ENCODE peak calls at places on chromosomes 6 and 20, in nine cellular contexts. One of them, this sample, is unnamed.

GRCh38 chr6:23890543-23891227 is 235.3 kb upstream of the NRSN1 start:
- DNase-seq in naive thymus-derived CD4-positive, alpha-beta T cell: no peak
- DNase-seq in right atrium auricular region: no peak
- DNase-seq in CD4-positive, alpha-beta T cell: no peak
- DNase-seq in mucosa of descending colon: no peak
- DNase-seq in GM10248: no peak
- DNase-seq in AG09309: no peak
- DNase-seq in HS-27A: no peak
- DNase-seq in globus pallidus: no peak
- DNase-seq in this sample: no peak

GRCh38 chr6:75402296-75402695 is 91.3 kb downstream of the FILIP1 start:
- DNase-seq in naive thymus-derived CD4-positive, alpha-beta T cell: no peak
- DNase-seq in GM10248: no peak
- DNase-seq in HS-27A: no peak
- DNase-seq in CD4-positive, alpha-beta T cell: no peak
- DNase-seq in mucosa of descending colon: no peak
- DNase-seq in AG09309: no peak
- DNase-seq in globus pallidus: no peak
- DNase-seq in right atrium auricular region: no peak
- DNase-seq in this sample: no peak

GRCh38 chr20:2109425-2110210 is 8.0 kb downstream of the STK35 start:
- DNase-seq in globus pallidus: peak
- DNase-seq in mucosa of descending colon: no peak
- DNase-seq in naive thymus-derived CD4-positive, alpha-beta T cell: no peak
- DNase-seq in AG09309: no peak
- DNase-seq in CD4-positive, alpha-beta T cell: no peak
- DNase-seq in right atrium auricular region: peak
- DNase-seq in GM10248: no peak
- DNase-seq in HS-27A: no peak
- DNase-seq in this sample: no peak

GRCh38 chr6:163419413-163420314 is 5.1 kb downstream of the QKI start:
- DNase-seq in AG09309: no peak
- DNase-seq in HS-27A: no peak
- DNase-seq in naive thymus-derived CD4-positive, alpha-beta T cell: no peak
- DNase-seq in mucosa of descending colon: no peak
- DNase-seq in CD4-positive, alpha-beta T cell: no peak
- DNase-seq in GM10248: no peak
- DNase-seq in right atrium auricular region: no peak
- DNase-seq in globus pallidus: no peak
- DNase-seq in this sample: no peak

GRCh38 chr6:28585335-28585734 is 59.7 kb downstream of the GPX5 start:
- DNase-seq in HS-27A: no peak
- DNase-seq in CD4-positive, alpha-beta T cell: no peak
- DNase-seq in globus pallidus: no peak
- DNase-seq in mucosa of descending colon: no peak
- DNase-seq in right atrium auricular region: no peak
- DNase-seq in naive thymus-derived CD4-positive, alpha-beta T cell: no peak
- DNase-seq in GM10248: no peak
- DNase-seq in AG09309: no peak
- DNase-seq in this sample: no peak

GRCh38 chr6:36210886-36211595 is 14.5 kb downstream of the BRPF3 start:
- DNase-seq in AG09309: no peak
- DNase-seq in right atrium auricular region: no peak
- DNase-seq in globus pallidus: no peak
- DNase-seq in naive thymus-derived CD4-positive, alpha-beta T cell: no peak
- DNase-seq in HS-27A: no peak
- DNase-seq in mucosa of descending colon: no peak
- DNase-seq in CD4-positive, alpha-beta T cell: no peak
- DNase-seq in GM10248: no peak
- DNase-seq in this sample: no peak

GRCh38 chr20:58219342-58219700 is 9.1 kb downstream of the ANKRD60 start:
- DNase-seq in HS-27A: no peak
- DNase-seq in globus pallidus: no peak
- DNase-seq in right atrium auricular region: no peak
- DNase-seq in mucosa of descending colon: no peak
- DNase-seq in naive thymus-derived CD4-positive, alpha-beta T cell: no peak
- DNase-seq in AG09309: peak
- DNase-seq in CD4-positive, alpha-beta T cell: no peak
- DNase-seq in GM10248: no peak
- DNase-seq in this sample: no peak

GRCh38 chr6:162078667-162079066 is 648.9 kb downstream of the PRKN start:
- DNase-seq in GM10248: no peak
- DNase-seq in CD4-positive, alpha-beta T cell: no peak
- DNase-seq in globus pallidus: no peak
- DNase-seq in naive thymus-derived CD4-positive, alpha-beta T cell: no peak
- DNase-seq in HS-27A: no peak
- DNase-seq in AG09309: no peak
- DNase-seq in right atrium auricular region: no peak
- DNase-seq in mucosa of descending colon: no peak
- DNase-seq in this sample: no peak

GRCh38 chr20:16475225-16475624 is 98.0 kb downstream of the KIF16B start:
- DNase-seq in GM10248: no peak
- DNase-seq in mucosa of descending colon: no peak
- DNase-seq in globus pallidus: no peak
- DNase-seq in HS-27A: no peak
- DNase-seq in naive thymus-derived CD4-positive, alpha-beta T cell: no peak
- DNase-seq in CD4-positive, alpha-beta T cell: no peak
- DNase-seq in right atrium auricular region: no peak
- DNase-seq in AG09309: no peak
- DNase-seq in this sample: no peak

GRCh38 chr6:9487128-9487527 is 927.7 kb downstream of the TFAP2A start:
- DNase-seq in GM10248: no peak
- DNase-seq in CD4-positive, alpha-beta T cell: no peak
- DNase-seq in globus pallidus: no peak
- DNase-seq in AG09309: no peak
- DNase-seq in naive thymus-derived CD4-positive, alpha-beta T cell: no peak
- DNase-seq in mucosa of descending colon: no peak
- DNase-seq in right atrium auricular region: no peak
- DNase-seq in HS-27A: no peak
- DNase-seq in this sample: no peak

GRCh38 chr6:28124971-28125353 is 553 bp downstream of the ZSCAN16 start:
- DNase-seq in mucosa of descending colon: no peak
- DNase-seq in GM10248: no peak
- DNase-seq in CD4-positive, alpha-beta T cell: no peak
- DNase-seq in AG09309: no peak
- DNase-seq in right atrium auricular region: no peak
- DNase-seq in naive thymus-derived CD4-positive, alpha-beta T cell: peak
- DNase-seq in HS-27A: no peak
- DNase-seq in globus pallidus: no peak
- DNase-seq in this sample: no peak

GRCh38 chr6:37480118-37480736 is 19.5 kb downstream of the CCDC167 start:
- DNase-seq in HS-27A: no peak
- DNase-seq in right atrium auricular region: no peak
- DNase-seq in AG09309: no peak
- DNase-seq in mucosa of descending colon: no peak
- DNase-seq in naive thymus-derived CD4-positive, alpha-beta T cell: no peak
- DNase-seq in CD4-positive, alpha-beta T cell: no peak
- DNase-seq in GM10248: no peak
- DNase-seq in globus pallidus: no peak
- DNase-seq in this sample: no peak

GRCh38 chr20:35167787-35168186 is 4.1 kb upstream of the PROCR start:
- DNase-seq in CD4-positive, alpha-beta T cell: no peak
- DNase-seq in right atrium auricular region: no peak
- DNase-seq in HS-27A: no peak
- DNase-seq in globus pallidus: no peak
- DNase-seq in GM10248: no peak
- DNase-seq in naive thymus-derived CD4-positive, alpha-beta T cell: no peak
- DNase-seq in AG09309: no peak
- DNase-seq in mucosa of descending colon: no peak
- DNase-seq in this sample: no peak

GRCh38 chr6:6008648-6009421 is 2.1 kb upstream of the NRN1 start:
- DNase-seq in right atrium auricular region: no peak
- DNase-seq in GM10248: peak
- DNase-seq in CD4-positive, alpha-beta T cell: no peak
- DNase-seq in mucosa of descending colon: peak
- DNase-seq in AG09309: no peak
- DNase-seq in globus pallidus: no peak
- DNase-seq in naive thymus-derived CD4-positive, alpha-beta T cell: no peak
- DNase-seq in HS-27A: no peak
- DNase-seq in this sample: no peak

GRCh38 chr6:305371-306206 is 13.3 kb downstream of the DUSP22 start:
- DNase-seq in globus pallidus: no peak
- DNase-seq in CD4-positive, alpha-beta T cell: no peak
- DNase-seq in mucosa of descending colon: no peak
- DNase-seq in GM10248: peak
- DNase-seq in HS-27A: no peak
- DNase-seq in naive thymus-derived CD4-positive, alpha-beta T cell: no peak
- DNase-seq in right atrium auricular region: no peak
- DNase-seq in AG09309: no peak
- DNase-seq in this sample: no peak

GRCh38 chr6:127402890-127403617 is 56.1 kb downstream of the KIAA0408 start:
- DNase-seq in mucosa of descending colon: no peak
- DNase-seq in HS-27A: no peak
- DNase-seq in CD4-positive, alpha-beta T cell: no peak
- DNase-seq in AG09309: no peak
- DNase-seq in right atrium auricular region: no peak
- DNase-seq in naive thymus-derived CD4-positive, alpha-beta T cell: no peak
- DNase-seq in globus pallidus: no peak
- DNase-seq in GM10248: no peak
- DNase-seq in this sample: no peak

GRCh38 chr20:62052336-62052841 is 13.3 kb downstream of the TAF4 start:
- DNase-seq in HS-27A: no peak
- DNase-seq in CD4-positive, alpha-beta T cell: no peak
- DNase-seq in right atrium auricular region: no peak
- DNase-seq in naive thymus-derived CD4-positive, alpha-beta T cell: no peak
- DNase-seq in AG09309: no peak
- DNase-seq in mucosa of descending colon: no peak
- DNase-seq in globus pallidus: no peak
- DNase-seq in GM10248: no peak
- DNase-seq in this sample: no peak

GRCh38 chr20:4483961-4484360 is 237.7 kb upstream of the PRND start:
- DNase-seq in mucosa of descending colon: no peak
- DNase-seq in HS-27A: no peak
- DNase-seq in naive thymus-derived CD4-positive, alpha-beta T cell: no peak
- DNase-seq in AG09309: no peak
- DNase-seq in right atrium auricular region: no peak
- DNase-seq in GM10248: no peak
- DNase-seq in globus pallidus: no peak
- DNase-seq in CD4-positive, alpha-beta T cell: no peak
- DNase-seq in this sample: no peak

GRCh38 chr20:63234693-63235398 is 859 bp upstream of the BIRC7 start:
- DNase-seq in naive thymus-derived CD4-positive, alpha-beta T cell: peak
- DNase-seq in globus pallidus: no peak
- DNase-seq in HS-27A: no peak
- DNase-seq in right atrium auricular region: no peak
- DNase-seq in AG09309: no peak
- DNase-seq in CD4-positive, alpha-beta T cell: peak
- DNase-seq in GM10248: peak
- DNase-seq in mucosa of descending colon: no peak
- DNase-seq in this sample: no peak

GRCh38 chr20:43919686-43920403 is 5.2 kb downstream of the TOX2 start:
- DNase-seq in globus pallidus: no peak
- DNase-seq in right atrium auricular region: no peak
- DNase-seq in HS-27A: no peak
- DNase-seq in mucosa of descending colon: no peak
- DNase-seq in GM10248: no peak
- DNase-seq in AG09309: no peak
- DNase-seq in naive thymus-derived CD4-positive, alpha-beta T cell: no peak
- DNase-seq in CD4-positive, alpha-beta T cell: no peak
- DNase-seq in this sample: no peak

GRCh38 chr6:143743256-143744166 is 65.7 kb downstream of the PHACTR2 start:
- DNase-seq in CD4-positive, alpha-beta T cell: no peak
- DNase-seq in GM10248: no peak
- DNase-seq in right atrium auricular region: no peak
- DNase-seq in globus pallidus: peak
- DNase-seq in AG09309: no peak
- DNase-seq in HS-27A: no peak
- DNase-seq in mucosa of descending colon: no peak
- DNase-seq in naive thymus-derived CD4-positive, alpha-beta T cell: no peak
- DNase-seq in this sample: no peak

GRCh38 chr6:47161176-47161687 is 119.1 kb upstream of the ADGRF1 start:
- DNase-seq in right atrium auricular region: no peak
- DNase-seq in globus pallidus: peak
- DNase-seq in CD4-positive, alpha-beta T cell: no peak
- DNase-seq in HS-27A: no peak
- DNase-seq in GM10248: no peak
- DNase-seq in naive thymus-derived CD4-positive, alpha-beta T cell: no peak
- DNase-seq in AG09309: peak
- DNase-seq in mucosa of descending colon: no peak
- DNase-seq in this sample: no peak

This sample was measured in T follicular helper cell.